ENCODE peak calls at places on chromosomes 5 and 9, in ten cellular contexts. U is body of pancreas, S is suprapubic skin, N is esophagus squamous epithelium, W is tibial nerve, D is thyroid gland, L is IMR-90, X is prostate gland, Z is HCT116, P is A549. I is an unnamed sample.

GRCh38 chr5:61964199-61964598 is 341.8 kb upstream of the KIF2A start:
- DNase-seq in U (no peak), S (no peak), N (no peak), W (no peak), D (no peak), L (peak; percentile 15), X (no peak), Z (no peak), P (no peak), I (no peak)

GRCh38 chr5:128409401-128409800 is 128.6 kb downstream of the FBN2 start:
- DNase-seq in U (no peak), S (no peak), N (no peak), W (no peak), D (no peak), L (no peak), X (no peak), Z (no peak), P (no peak), I (no peak)

GRCh38 chr9:105313238-105313637 is 68.8 kb downstream of the SLC44A1 start:
- DNase-seq in U (no peak), S (no peak), N (no peak), W (no peak), D (no peak), L (no peak), X (no peak), Z (no peak), P (no peak), I (no peak)

GRCh38 chr5:135135530-135136201 is 101.6 kb upstream of the PITX1 start:
- DNase-seq in U (peak; percentile 31), S (peak; percentile 85), N (no peak), W (peak; percentile 55), D (peak; percentile 84), L (peak; percentile 79), X (no peak), Z (peak; percentile 36), P (peak; percentile 70), I (peak; percentile 63)

GRCh38 chr5:71586052-71586940 is 844 bp upstream of the MCCC2 start:
- DNase-seq in U (no peak), S (no peak), N (no peak), W (no peak), D (no peak), L (peak; percentile 11), X (no peak), Z (no peak), P (peak; percentile 24), I (no peak)

GRCh38 chr5:123099514-123100151 is 10.6 kb downstream of the PRDM6 start:
- DNase-seq in U (no peak), S (no peak), N (no peak), W (no peak), D (no peak), L (no peak), X (no peak), Z (peak; percentile 12), P (peak; percentile 60), I (no peak)

GRCh38 chr5:138490648-138491283 is 25.5 kb downstream of the EGR1 start:
- DNase-seq in U (no peak), S (no peak), N (no peak), W (no peak), D (no peak), L (no peak), X (no peak), Z (no peak), P (no peak), I (no peak)

GRCh38 chr9:113012492-113012891 is 500 bp upstream of the ZNF883 start:
- DNase-seq in U (no peak), S (no peak), N (no peak), W (no peak), D (no peak), L (no peak), X (no peak), Z (no peak), P (no peak), I (no peak)

GRCh38 chr9:131740898-131741297 is 1.0 kb upstream of the RAPGEF1 start:
- DNase-seq in U (peak; percentile 29), S (no peak), N (no peak), W (no peak), D (no peak), L (no peak), X (no peak), Z (no peak), P (no peak), I (peak; percentile 47)

GRCh38 chr9:61671276-61671973 is 481.6 kb downstream of the SPATA31A7 start:
- DNase-seq in U (no peak), S (no peak), N (no peak), W (no peak), D (no peak), L (no peak), X (peak; percentile 3), Z (no peak), P (no peak), I (no peak)
- H3K9me3 ChIP-seq in U (no peaks in the 10 kb centered on the region), S (peaks cover 24% of the 10 kb centered on the region), N (peaks cover 12% of the 10 kb centered on the region), W (no peaks in the 10 kb centered on the region), D (no peaks in the 10 kb centered on the region), L (peaks cover 35% of the 10 kb centered on the region), X (no peaks in the 10 kb centered on the region), Z (no peaks in the 10 kb centered on the region), P (peaks cover 2% of the 10 kb centered on the region), I (peaks cover 66% of the 10 kb centered on the region)

DNA sequence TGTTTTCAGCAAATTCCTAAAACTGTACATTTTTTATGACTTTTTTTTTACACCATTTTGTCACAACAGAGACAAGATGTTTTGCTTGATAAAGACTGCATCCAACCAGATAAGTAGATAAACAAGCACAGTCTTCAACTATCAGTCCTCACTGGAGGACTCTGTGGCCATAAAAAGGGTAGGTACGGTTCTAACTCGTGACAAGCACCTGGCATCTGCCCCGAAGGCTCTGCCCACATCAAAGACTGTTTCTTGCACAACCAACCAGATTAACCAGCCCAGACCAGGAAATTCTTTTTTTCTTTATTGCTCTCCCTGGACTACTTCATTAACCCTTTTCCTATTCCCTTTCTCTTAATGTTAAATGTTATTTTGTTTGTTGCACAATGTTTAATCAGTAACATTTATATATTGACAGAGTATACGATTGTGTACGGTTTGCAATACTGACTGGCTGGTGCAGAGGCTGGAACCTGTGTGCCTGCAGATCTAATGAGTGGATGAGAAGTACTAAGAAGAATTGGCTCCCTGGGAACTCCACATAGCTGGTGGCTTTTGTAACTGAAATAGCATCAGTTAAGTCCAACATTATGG is 74.1 kb downstream of the SERINC5 start:
- DNase-seq in U (peak; percentile 89), S (no peak), N (no peak), W (no peak), D (peak; percentile 61), L (no peak), X (peak; percentile 94), Z (peak; percentile 88), P (peak; percentile 64), I (peak; percentile 91)
- TF ChIP-seq POLR2A in U (no peak), S (no peak), N (no peak), W (no peak), D (no peak), L (no peak), X (no peak), Z (no peak), P (no peak), I (no peak)

DNA sequence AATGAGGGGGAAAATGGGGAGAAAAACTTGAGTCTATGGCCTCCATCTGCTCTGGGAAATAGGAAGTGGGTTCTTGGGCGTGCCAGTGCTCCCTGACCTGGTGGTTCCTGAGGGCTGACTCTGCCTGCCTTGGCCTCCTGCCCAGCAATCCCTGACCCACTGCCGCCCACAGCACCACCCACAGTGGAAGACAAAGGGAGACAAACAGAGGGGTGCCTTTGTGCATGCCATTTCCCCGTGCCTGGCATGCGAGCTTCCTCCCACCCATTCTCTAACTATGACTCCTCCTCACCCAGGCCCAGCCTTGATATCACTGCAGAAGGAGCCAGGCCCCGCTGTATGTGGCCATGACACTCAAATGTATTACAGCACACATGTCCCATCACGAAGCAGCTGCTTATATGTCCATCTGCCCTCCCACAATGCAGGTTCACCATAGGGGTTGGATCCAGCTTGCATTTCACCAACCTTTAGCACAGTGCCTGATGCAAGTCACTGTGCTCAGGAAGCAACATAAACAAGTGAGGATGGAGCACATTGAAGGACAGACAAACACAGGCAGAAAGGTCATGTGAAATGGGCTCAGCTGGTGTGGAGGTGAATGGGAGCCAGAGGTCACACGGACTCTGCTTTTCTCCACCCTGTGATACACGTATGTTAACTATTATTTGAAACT is 84.4 kb downstream of the ADRB2 start:
- DNase-seq in U (peak; percentile 25), S (no peak), N (no peak), W (peak; percentile 15), D (no peak), L (peak; percentile 64), X (no peak), Z (peak; percentile 38), P (peak; percentile 44), I (peak; percentile 79)
- H3K4me1 ChIP-seq in U (no peaks in the 10 kb centered on the region), S (peaks cover 70% of the 10 kb centered on the region), N (peaks cover 73% of the 10 kb centered on the region), W (no peaks in the 10 kb centered on the region), D (peaks cover 13% of the 10 kb centered on the region), L (peaks cover 47% of the 10 kb centered on the region), X (peaks cover 4% of the 10 kb centered on the region), Z (peaks cover 65% of the 10 kb centered on the region), P (peaks cover 37% of the 10 kb centered on the region), I (peaks cover 22% of the 10 kb centered on the region)

GRCh38 chr9:129471201-129472019 is 149.5 kb downstream of the C9orf50 start:
- DNase-seq in U (no peak), S (no peak), N (no peak), W (no peak), D (no peak), L (no peak), X (no peak), Z (no peak), P (no peak), I (no peak)

GRCh38 chr9:129469988-129470316 is 150.9 kb downstream of the C9orf50 start:
- DNase-seq in U (no peak), S (no peak), N (no peak), W (no peak), D (no peak), L (no peak), X (no peak), Z (no peak), P (no peak), I (no peak)

GRCh38 chr9:129467004-129467588 is 153.8 kb downstream of the C9orf50 start:
- DNase-seq in U (peak; percentile 54), S (no peak), N (no peak), W (no peak), D (no peak), L (no peak), X (no peak), Z (no peak), P (no peak), I (no peak)

GRCh38 chr9:129467739-129468666 is 152.9 kb downstream of the C9orf50 start:
- DNase-seq in U (no peak), S (no peak), N (no peak), W (no peak), D (no peak), L (no peak), X (no peak), Z (no peak), P (no peak), I (no peak)

DNA sequence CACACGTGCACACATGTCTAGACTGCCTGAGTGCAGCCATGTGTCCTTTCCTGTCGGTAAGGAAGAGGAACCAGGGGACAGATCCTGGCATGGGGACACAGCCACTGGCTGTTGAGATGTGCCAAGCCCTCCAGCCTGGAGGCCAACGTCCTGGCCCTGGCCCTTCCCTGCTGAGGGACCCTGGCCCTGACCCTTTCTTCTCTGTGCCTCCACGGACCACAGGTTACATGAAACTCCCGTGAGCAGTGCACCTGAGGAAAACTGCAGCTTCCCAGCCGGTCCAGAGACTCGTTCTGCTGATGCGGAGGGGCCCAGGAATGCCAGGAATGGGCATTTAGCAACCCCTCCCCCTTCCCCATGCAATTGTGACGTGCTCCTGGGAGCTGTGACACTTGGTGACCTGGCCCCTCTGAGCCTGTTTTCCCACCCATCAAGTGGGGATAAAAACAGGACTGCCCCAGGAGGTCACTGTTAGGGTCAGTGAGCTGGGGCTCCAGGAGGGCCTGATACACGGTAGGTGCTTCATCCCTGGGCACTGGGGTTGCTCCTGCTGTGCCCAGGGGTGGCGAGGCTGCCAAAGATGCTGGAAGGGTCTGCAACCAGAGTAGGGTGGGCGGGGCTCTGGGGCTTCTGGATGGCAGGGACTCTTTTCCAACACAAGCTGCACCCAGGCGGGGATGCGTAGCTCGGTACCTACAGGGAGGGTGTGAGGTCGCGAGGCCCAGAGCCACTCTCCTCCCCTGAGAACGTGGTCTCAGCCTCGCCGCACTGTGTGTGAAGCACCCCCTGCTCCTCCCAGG is 151.5 kb downstream of the C9orf50 start:
- DNase-seq in U (no peak), S (no peak), N (no peak), W (no peak), D (no peak), L (no peak), X (no peak), Z (no peak), P (peak; percentile 60), I (no peak)
- H3K9me3 ChIP-seq in U (no peaks in the 10 kb centered on the region), S (no peaks in the 10 kb centered on the region), N (no peaks in the 10 kb centered on the region), W (no peaks in the 10 kb centered on the region), D (no peaks in the 10 kb centered on the region), L (no peaks in the 10 kb centered on the region), X (no peaks in the 10 kb centered on the region), Z (no peaks in the 10 kb centered on the region), P (peaks cover under 1% of the 10 kb centered on the region), I (no peaks in the 10 kb centered on the region)

I was measured in stomach.